ENCODE peak calls at places on chromosomes 7 and 10, in ten cellular contexts. W, E, S, G, T, C, H, R, K and P are unnamed samples.

GRCh38 chr10:17290226-17290625 is 62.2 kb downstream of the VIM start:
- DNase-seq in T (no peak), E (no peak), S (peak; percentile 39), R (no peak), H (no peak), K (no peak), G (peak; percentile 46), C (no peak), W (no peak), P (no peak)

GRCh38 chr10:70587045-70587658 is 15.4 kb downstream of the PRF1 start:
- DNase-seq in W (no peak), G (no peak), C (no peak), E (no peak), S (no peak), K (no peak), R (no peak), H (no peak), T (no peak), P (no peak)

GRCh38 chr10:3776796-3777571 is 8.0 kb downstream of the KLF6 start:
- DNase-seq in E (no peak), R (no peak), C (no peak), H (no peak), G (peak; percentile 95), K (no peak), S (peak; percentile 90), W (no peak), T (no peak), P (peak; percentile 36)

GRCh38 chr7:128881458-128882125 is 18.9 kb downstream of the ATP6V1F start:
- DNase-seq in K (no peak), W (no peak), R (no peak), G (no peak), C (no peak), S (no peak), E (no peak), T (peak; percentile 36), H (no peak), P (no peak)

GRCh38 chr10:79463578-79464496 is 18.4 kb upstream of the ZCCHC24 start:
- DNase-seq in H (no peak), K (no peak), R (no peak), T (no peak), W (no peak), G (no peak), S (no peak), C (no peak), E (no peak), P (no peak)

GRCh38 chr10:125742465-125742864 is 23.0 kb downstream of the EDRF1 start:
- DNase-seq in K (no peak), H (no peak), S (peak; percentile 4), C (no peak), T (no peak), E (no peak), R (no peak), G (peak; percentile 16), W (no peak), P (no peak)

GRCh38 chr7:138538518-138538917 is 78.5 kb downstream of the TRIM24 start:
- DNase-seq in K (no peak), R (no peak), C (no peak), S (peak; percentile 44), T (no peak), H (no peak), G (peak; percentile 36), E (no peak), W (no peak), P (no peak)

GRCh38 chr7:16594061-16594460 is 51.5 kb downstream of the ANKMY2 start:
- DNase-seq in K (no peak), E (no peak), C (no peak), T (no peak), R (no peak), G (peak; percentile 22), S (peak; percentile 52), H (no peak), W (no peak), P (no peak)

GRCh38 chr7:22574756-22575517 is 74.9 kb upstream of the STEAP1B start:
- DNase-seq in R (no peak), T (no peak), S (no peak), G (no peak), H (no peak), K (no peak), C (no peak), E (no peak), W (no peak), P (no peak)

GRCh38 chr10:118907051-118907450 is 122.5 kb upstream of the NANOS1 start:
- DNase-seq in G (no peak), E (no peak), S (no peak), H (no peak), C (no peak), K (no peak), R (no peak), W (no peak), T (no peak), P (no peak)

GRCh38 chr7:155194531-155195140 is 103.0 kb upstream of the INSIG1 start:
- DNase-seq in T (no peak), C (no peak), G (no peak), W (no peak), E (no peak), S (no peak), K (no peak), R (no peak), H (no peak), P (no peak)

GRCh38 chr10:96255569-96256335 is 15.6 kb downstream of the BLNK start:
- DNase-seq in R (no peak), S (no peak), C (no peak), T (no peak), W (no peak), H (peak; percentile 67), G (no peak), E (no peak), K (no peak), P (no peak)

GRCh38 chr7:92751902-92752901 is 84.2 kb downstream of the CDK6 start:
- DNase-seq in K (no peak), W (no peak), H (no peak), C (no peak), T (no peak), S (peak; percentile 95), R (no peak), E (no peak), G (peak; percentile 95), P (no peak)

GRCh38 chr10:47042815-47043750 is 131.9 kb downstream of the PTPN20 start:
- DNase-seq in K (no peak), W (no peak), H (no peak), T (peak; percentile 46), S (no peak), E (no peak), G (no peak), C (no peak), R (no peak), P (no peak)

GRCh38 chr7:33671521-33672262 is 233.6 kb upstream of the BMPER start:
- DNase-seq in G (no peak), R (no peak), S (no peak), C (no peak), T (no peak), E (no peak), W (no peak), H (no peak), K (no peak), P (no peak)

GRCh38 chr7:30179016-30179436 is 44.2 kb downstream of the MTURN start:
- DNase-seq in K (no peak), W (no peak), G (no peak), R (no peak), H (no peak), T (no peak), S (no peak), C (no peak), E (no peak), P (no peak)

GRCh38 chr10:79390551-79391229 is 43.4 kb downstream of the PPIF start:
- DNase-seq in E (no peak), G (no peak), K (no peak), C (no peak), W (no peak), S (no peak), H (no peak), T (peak; percentile 54), R (no peak), P (no peak)

GRCh38 chr7:10156972-10157371 is 816.7 kb upstream of the PHF14 start:
- DNase-seq in S (no peak), E (no peak), K (no peak), T (no peak), W (no peak), H (no peak), R (no peak), C (no peak), G (no peak), P (no peak)

GRCh38 chr7:142323706-142324105 is 65.8 kb upstream of the PRSS58 start:
- DNase-seq in W (peak; percentile 27), T (no peak), C (no peak), H (no peak), G (no peak), E (no peak), K (peak; percentile 61), S (peak; percentile 33), R (peak; percentile 44), P (no peak)

GRCh38 chr10:3510741-3511140 is 274.3 kb downstream of the KLF6 start:
- DNase-seq in E (no peak), K (no peak), G (no peak), W (no peak), S (no peak), R (no peak), C (no peak), H (no peak), T (no peak), P (no peak)

GRCh38 chr7:84194484-84195260 is at the start of gene SEMA3A:
- DNase-seq in G (peak; percentile 91), C (no peak), W (no peak), H (peak; percentile 9), S (peak; percentile 81), R (no peak), K (no peak), T (no peak), E (peak; percentile 4), P (peak; percentile 19)

GRCh38 chr7:148163246-148163645 is 427.3 kb upstream of the C7orf33 start:
- DNase-seq in T (no peak), S (no peak), H (no peak), R (no peak), K (no peak), C (no peak), G (no peak), W (no peak), E (no peak), P (no peak)

GRCh38 chr10:11776080-11776479 is 33.9 kb downstream of the ECHDC3 start:
- DNase-seq in H (no peak), R (no peak), W (no peak), C (no peak), G (no peak), K (no peak), T (no peak), S (no peak), E (no peak), P (no peak)

GRCh38 chr10:48944171-48944570 is 4.5 kb upstream of the LRRC18 start:
- DNase-seq in G (no peak), T (no peak), K (no peak), W (no peak), S (no peak), E (no peak), R (no peak), H (no peak), C (no peak), P (peak; percentile 16)

GRCh38 chr7:64686493-64687184 is 20.7 kb downstream of the ZNF107 start:
- DNase-seq in H (no peak), T (no peak), R (no peak), W (no peak), G (no peak), S (no peak), E (no peak), C (no peak), K (no peak), P (no peak)

GRCh38 chr10:121812031-121812430 is 115.8 kb downstream of the ATE1 start:
- DNase-seq in E (no peak), T (no peak), G (no peak), H (no peak), C (no peak), W (no peak), K (no peak), R (no peak), S (no peak), P (no peak)

GRCh38 chr7:116801092-116801710 is 61.2 kb upstream of the CAPZA2 start:
- DNase-seq in S (peak; percentile 84), E (no peak), R (peak; percentile 34), G (peak; percentile 34), H (no peak), C (no peak), T (no peak), K (no peak), W (no peak), P (no peak)

GRCh38 chr7:39589323-39590111 is 23.3 kb downstream of the YAE1 start:
- DNase-seq in H (no peak), S (peak; percentile 87), G (peak; percentile 64), E (no peak), T (no peak), R (peak; percentile 72), W (peak; percentile 37), K (no peak), C (peak; percentile 45), P (no peak)